ENCODE peak calls at places on chromosome 21, in four cellular contexts. S is body of pancreas, C is NB4, N is adrenal gland. T is an unnamed sample.

GRCh38 chr21:25409992-25410391 is 197.3 kb downstream of the MRPL39 start:
- DNase-seq in N (no peak), S (no peak), C (no peak), T (no peak)

GRCh38 chr21:15592271-15592860 is 137.4 kb upstream of the USP25 start:
- DNase-seq in N (no peak), S (no peak), C (peak), T (no peak)

GRCh38 chr21:44458971-44459711 is 3.8 kb downstream of the LRRC3 start:
- DNase-seq in N (no peak), C (no peak), S (no peak), T (no peak)

GRCh38 chr21:31201144-31201543 is 142.9 kb downstream of the TIAM1 start:
- DNase-seq in N (no peak), C (no peak), S (no peak), T (no peak)

GRCh38 chr21:26842976-26843911 is 2.0 kb downstream of the ADAMTS1 start:
- DNase-seq in C (no peak), N (peak), S (peak), T (peak)

GRCh38 chr21:29025328-29025713 is 853 bp downstream of the USP16 start:
- DNase-seq in S (no peak), N (no peak), C (peak), T (no peak)

GRCh38 chr21:30126575-30126974 is 40.0 kb downstream of the CLDN17 start:
- DNase-seq in N (no peak), C (no peak), S (no peak), T (no peak)

GRCh38 chr21:36436829-36437744 is 42.8 kb downstream of the CLDN14 start:
- DNase-seq in S (no peak), N (no peak), C (peak), T (no peak)

GRCh38 chr21:29179503-29179902 is 49.1 kb downstream of the MAP3K7CL start:
- DNase-seq in N (no peak), S (no peak), C (no peak), T (no peak)

GRCh38 chr21:37373539-37373938 is 7.0 kb downstream of the DYRK1A start:
- DNase-seq in C (no peak), S (no peak), N (no peak), T (no peak)

GRCh38 chr21:26444646-26445045 is 128.4 kb downstream of the CYYR1 start:
- DNase-seq in C (no peak), S (no peak), N (no peak), T (no peak)

GRCh38 chr21:36320421-36321324 is 676 bp downstream of the MORC3 start:
- DNase-seq in C (peak), S (peak), N (peak), T (peak)

GRCh38 chr21:36156815-36157670 is at the start of gene DOP1B:
- DNase-seq in N (no peak), S (no peak), C (peak), T (peak)

GRCh38 chr21:36482673-36483072 is 2.8 kb upstream of the CLDN14 start:
- DNase-seq in C (no peak), S (no peak), N (no peak), T (no peak)

DNA sequence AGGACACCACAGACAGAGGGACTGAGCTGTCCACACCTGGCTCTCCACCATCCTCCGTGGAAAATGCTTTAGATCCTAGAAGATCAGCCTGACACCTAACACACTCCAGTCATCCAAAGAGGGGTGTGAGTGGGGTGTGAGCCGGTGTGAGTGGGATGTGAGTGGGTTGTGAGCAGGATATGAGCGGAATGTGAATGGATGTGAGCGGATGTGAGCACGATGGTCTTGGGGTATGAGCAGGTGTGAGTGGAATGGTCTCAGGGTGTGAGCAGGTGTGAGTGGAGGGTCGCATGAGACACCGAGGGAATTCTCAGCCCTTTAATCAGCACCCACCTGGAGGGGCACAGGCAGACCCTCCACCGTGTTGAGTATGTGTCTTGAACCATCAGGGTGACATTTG is 851 bp downstream of the TCP10L start:
- DNase-seq in N (no peak), C (no peak), S (no peak), T (no peak)
- TF ChIP-seq POLR2A in N (no peak), C (no peak), S (no peak), T (no peak)

DNA sequence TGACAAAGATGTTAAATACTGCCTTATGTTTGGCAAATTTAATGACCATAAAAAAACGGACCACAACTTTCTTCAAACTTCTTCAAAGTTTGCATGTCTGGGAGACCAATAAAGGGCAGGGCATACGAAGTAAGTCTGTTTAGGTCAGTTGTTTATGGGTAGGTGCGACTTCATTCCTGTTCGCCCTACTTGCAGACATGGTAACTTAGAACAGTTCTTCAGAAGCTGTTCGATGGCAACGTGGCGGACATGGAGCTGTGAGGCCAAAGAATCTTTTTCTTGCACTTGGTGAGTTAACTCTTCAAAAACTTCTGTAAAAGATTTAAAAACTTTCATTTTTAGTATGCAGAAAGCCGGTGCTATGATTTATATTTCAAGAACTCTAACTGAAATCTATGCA is 25.9 kb downstream of the C21orf91 start:
- DNase-seq in N (no peak), S (no peak), C (no peak), T (no peak)
- H3K4me3 ChIP-seq in N (no peak), S (no peak), C (no peak), T (no peak)

GRCh38 chr21:34071683-34072082 is 1.7 kb upstream of the MRPS6 start:
- DNase-seq in S (no peak), N (no peak), C (no peak), T (no peak)

GRCh38 chr21:34073749-34074282 is 438 bp downstream of the MRPS6 start:
- DNase-seq in N (peak), C (peak), S (peak), T (peak)

GRCh38 chr21:34074283-34075098 is 1.1 kb downstream of the MRPS6 start:
- DNase-seq in N (peak), S (peak), C (no peak), T (no peak)

GRCh38 chr21:34072145-34073031 is 990 bp upstream of the MRPS6 start:
- DNase-seq in N (peak), C (no peak), S (peak), T (peak)

GRCh38 chr21:34073032-34073748 is at the start of the genes MRPS6 and SLC5A3:
- DNase-seq in N (peak), C (peak), S (peak), T (peak)
- TF ChIP-seq CTCF in N (peak), C (no peak), S (no peak), T (no peak)

GRCh38 chr21:45982758-45983731 is 1.5 kb downstream of the COL6A1 start:
- DNase-seq in C (no peak), S (no peak), N (no peak), T (peak)
- TF ChIP-seq POLR2A in C (no peak), S (no peak), N (no peak), T (no peak)

GRCh38 chr21:14273736-14274538 is 58.0 kb downstream of the RBM11 start:
- DNase-seq in S (peak), N (peak), C (no peak), T (peak)
- H3K4me3 ChIP-seq in S (no peak), N (no peak), C (no peak), T (no peak)

GRCh38 chr21:41745971-41746743 is 20.7 kb downstream of the RIPK4 start:
- DNase-seq in S (no peak), N (no peak), C (no peak), T (no peak)
- TF ChIP-seq CTCF in S (no peak), N (no peak), C (no peak), T (no peak)

GRCh38 chr21:46060596-46061061 is 37.3 kb upstream of the COL6A2 start:
- DNase-seq in C (peak), S (peak), N (peak), T (peak)
- TF ChIP-seq POLR2A in C (no peak), S (no peak), N (no peak), T (no peak)

DNA sequence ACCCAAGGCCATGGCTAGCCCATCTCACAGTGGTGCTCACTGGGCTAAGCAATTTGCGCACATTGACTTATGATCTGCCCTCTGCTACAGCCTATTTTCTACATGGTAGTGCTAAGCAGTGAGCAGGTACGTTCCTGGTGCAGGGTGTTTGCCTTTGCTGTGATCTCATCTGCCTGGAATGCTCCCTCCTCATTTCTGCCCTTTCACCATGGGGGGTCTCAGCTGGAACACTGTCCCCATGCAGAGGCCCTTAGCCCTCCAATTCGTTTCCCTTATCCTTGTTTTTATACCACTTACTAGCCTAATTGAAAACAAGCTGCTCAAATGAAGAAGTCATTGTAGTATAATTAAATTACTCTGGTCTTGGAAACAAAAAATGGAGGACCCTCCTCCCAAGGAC is 2.0 kb upstream of the B3GALT5 start:
- DNase-seq in S (peak), C (no peak), N (no peak), T (no peak)
- H3K4me3 ChIP-seq in S (no peak), C (no peak), N (no peak), T (no peak)